ENCODE peak calls at places on chromosome 10, in eight cellular contexts. Q is sigmoid colon, J is heart left ventricle, Y is GM12891, S is IMR-90, U is lower leg skin, M is A549, K is adrenal gland. E is an unnamed sample.

GRCh38 chr10:51960494-51960895 is 261.1 kb upstream of the CSTF2T start:
- DNase-seq in U (no peak), J (no peak), S (peak; percentile 76), M (peak; percentile 36), K (no peak), Q (no peak), Y (peak; percentile 2), E (peak; percentile 15)

GRCh38 chr10:16811292-16811691 is 5.9 kb downstream of the RSU1 start:
- DNase-seq in M (no peak), S (no peak), K (no peak), J (no peak), U (no peak), Y (no peak), Q (no peak), E (no peak)

GRCh38 chr10:13637303-13637856 is 50.6 kb downstream of the PRPF18 start:
- DNase-seq in Q (no peak), U (no peak), J (no peak), S (no peak), M (no peak), K (no peak), Y (no peak), E (no peak)

GRCh38 chr10:22805304-22805703 is 90.9 kb upstream of the PIP4K2A start:
- DNase-seq in U (peak; percentile 61), K (no peak), J (no peak), M (no peak), S (peak; percentile 58), Q (no peak), Y (no peak), E (peak; percentile 47)

GRCh38 chr10:44334621-44335184 is 50.2 kb downstream of the CXCL12 start:
- DNase-seq in Y (no peak), U (no peak), Q (no peak), M (no peak), S (peak; percentile 89), J (no peak), K (no peak), E (no peak)

GRCh38 chr10:112938808-112939482 is 11.1 kb upstream of the TCF7L2 start:
- DNase-seq in Y (no peak), M (no peak), K (peak; percentile 55), J (no peak), Q (no peak), S (no peak), U (no peak), E (no peak)

GRCh38 chr10:103766751-103767509 is 88.4 kb downstream of the SH3PXD2A start:
- DNase-seq in K (no peak), Q (no peak), U (no peak), M (no peak), J (no peak), S (no peak), Y (no peak), E (no peak)

GRCh38 chr10:87976101-87976743 is 112.8 kb downstream of the PTEN start:
- DNase-seq in M (no peak), K (no peak), S (peak; percentile 42), U (no peak), Y (no peak), J (no peak), Q (no peak), E (no peak)

GRCh38 chr10:121741246-121741645 is 143.0 kb upstream of the FGFR2 start:
- DNase-seq in K (no peak), Q (no peak), U (no peak), Y (no peak), S (peak; percentile 5), J (no peak), M (no peak), E (no peak)

GRCh38 chr10:89171996-89172395 is 35.1 kb downstream of the CH25H start:
- DNase-seq in M (no peak), Y (no peak), K (no peak), S (peak; percentile 24), Q (no peak), J (no peak), U (no peak), E (no peak)

GRCh38 chr10:33721509-33721908 is 387.0 kb upstream of the NRP1 start:
- DNase-seq in U (no peak), M (no peak), K (no peak), Q (no peak), S (no peak), Y (no peak), J (no peak), E (no peak)

GRCh38 chr10:56763090-56763489 is 402.0 kb upstream of the ZWINT start:
- DNase-seq in Q (peak; percentile 56), J (no peak), K (no peak), Y (no peak), S (no peak), M (no peak), U (no peak), E (no peak)

GRCh38 chr10:77208857-77209256 is 428.8 kb downstream of the KCNMA1 start:
- DNase-seq in Q (no peak), M (no peak), Y (no peak), S (no peak), J (no peak), K (no peak), U (no peak), E (no peak)

GRCh38 chr10:116511365-116511764 is 34.4 kb upstream of the PNLIP start:
- DNase-seq in Y (no peak), S (no peak), M (no peak), U (no peak), J (no peak), K (no peak), Q (no peak), E (no peak)

GRCh38 chr10:90964781-90965462 is 44.0 kb upstream of the ANKRD1 start:
- DNase-seq in Y (no peak), J (no peak), M (no peak), Q (no peak), K (no peak), U (no peak), S (no peak), E (no peak)

GRCh38 chr10:108735380-108735779 is 1187.9 kb downstream of the XPNPEP1 start:
- DNase-seq in S (peak; percentile 32), J (no peak), Q (no peak), M (no peak), K (no peak), U (no peak), Y (no peak), E (no peak)

GRCh38 chr10:127979017-127979416 is 72.1 kb downstream of the PTPRE start:
- DNase-seq in M (no peak), Y (no peak), J (no peak), K (peak; percentile 24), U (no peak), S (no peak), Q (no peak), E (no peak)

DNA sequence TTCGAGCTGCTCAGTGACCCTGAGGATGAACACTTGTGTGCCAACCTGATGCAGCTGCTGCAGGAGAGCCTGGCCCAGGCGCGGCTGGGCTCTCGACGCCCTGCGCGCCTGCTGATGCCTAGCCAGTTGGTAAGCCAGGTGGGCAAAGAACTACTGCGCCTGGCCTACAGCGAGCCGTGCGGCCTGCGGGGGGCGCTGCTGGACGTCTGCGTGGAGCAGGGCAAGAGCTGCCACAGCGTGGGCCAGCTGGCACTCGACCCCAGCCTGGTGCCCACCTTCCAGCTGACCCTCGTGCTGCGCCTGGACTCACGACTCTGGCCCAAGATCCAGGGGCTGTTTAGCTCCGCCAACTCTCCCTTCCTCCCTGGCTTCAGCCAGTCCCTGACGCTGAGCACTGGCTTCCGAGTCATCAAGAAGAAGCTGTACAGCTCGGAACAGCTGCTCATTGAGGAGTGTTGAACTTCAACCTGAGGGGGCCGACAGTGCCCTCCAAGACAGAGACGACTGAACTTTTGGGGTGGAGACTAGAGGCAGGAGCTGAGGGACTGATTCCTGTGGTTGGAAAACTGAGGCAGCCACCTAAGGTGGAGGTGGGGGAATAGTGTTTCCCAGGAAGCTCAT is 1.1 kb downstream of the DDIT4 start:
- DNase-seq in M (peak; percentile 80), K (peak; percentile 84), Y (peak; percentile 56), S (peak; percentile 59), Q (peak; percentile 87), U (peak; percentile 71), J (peak; percentile 68), E (peak; percentile 88)
- TF ChIP-seq POLR2A in M (peak; percentile 26), K (peak; percentile 54), Y (peak; percentile 30), S (no peak), Q (no peak), U (no peak), J (peak; percentile 35), E (peak; percentile 50)

GRCh38 chr10:63071145-63071544 is 62.0 kb upstream of the NRBF2 start:
- DNase-seq in J (no peak), Q (no peak), U (no peak), M (no peak), S (no peak), Y (no peak), K (no peak), E (no peak)
- TF ChIP-seq POLR2A in J (no peak), Q (no peak), U (no peak), M (no peak), S (no peak), Y (no peak), K (no peak), E (no peak)

GRCh38 chr10:73576178-73576889 is 14.8 kb downstream of the USP54 start:
- DNase-seq in J (peak; percentile 34), U (peak; percentile 61), Y (no peak), K (peak; percentile 63), S (peak; percentile 91), Q (peak; percentile 79), M (peak; percentile 19), E (no peak)
- TF ChIP-seq POLR2A in J (peak; percentile 62), U (no peak), Y (no peak), K (peak; percentile 21), S (no peak), Q (peak; percentile 93), M (no peak), E (no peak)

GRCh38 chr10:93598157-93598556 is 2.9 kb downstream of the RBP4 start:
- DNase-seq in Q (no peak), Y (no peak), K (no peak), U (no peak), S (no peak), M (no peak), J (no peak), E (no peak)

GRCh38 chr10:93594518-93594917 is 6.5 kb downstream of the RBP4 start:
- DNase-seq in S (no peak), Y (no peak), U (no peak), Q (no peak), K (no peak), J (no peak), M (no peak), E (no peak)

GRCh38 chr10:93595378-93596288 is 5.4 kb downstream of the RBP4 start:
- DNase-seq in K (no peak), S (no peak), Y (no peak), J (no peak), M (no peak), Q (no peak), U (no peak), E (no peak)

GRCh38 chr10:93597075-93597599 is 3.9 kb downstream of the RBP4 start:
- DNase-seq in Q (no peak), S (no peak), J (no peak), U (no peak), Y (no peak), M (no peak), K (no peak), E (no peak)

GRCh38 chr10:93596539-93596938 is 4.5 kb downstream of the RBP4 start:
- DNase-seq in Q (no peak), M (peak; percentile 12), K (no peak), U (no peak), S (no peak), J (no peak), Y (no peak), E (no peak)
- TF ChIP-seq POLR2A in Q (no peak), M (no peak), K (no peak), U (no peak), S (no peak), J (no peak), Y (no peak), E (no peak)

E was measured in erythroblast.